ENCODE peak calls at places on chromosomes 13 and 19, in ten cellular contexts. S is transverse colon; T is CD8-positive, alpha-beta memory T cell; V is ascending aorta; L is psoas muscle; A is IMR-90; I is SJSA1; G is MM.1S; F is Peyer's patch; W is CD8-positive, alpha-beta T cell. M is an unnamed sample. For H3K9me3 and H3K4me1, the result is how much of the 10 kb centered on the place peaks cover.

GRCh38 chr13:61029064-61029463 is 386.6 kb downstream of the PCDH20 start:
- DNase-seq in S (no peak), T (no peak), V (no peak), L (no peak), A (no peak), I (no peak), G (no peak), F (no peak), W (no peak), M (peak)

GRCh38 chr13:51363625-51364024 is 24.1 kb downstream of the SERPINE3 start:
- DNase-seq in S (no peak), T (no peak), V (no peak), L (no peak), A (no peak), I (no peak), G (no peak), F (no peak), W (no peak), M (no peak)

GRCh38 chr13:73717632-73718031 is 416.6 kb downstream of the KLF12 start:
- DNase-seq in S (no peak), T (no peak), V (no peak), L (no peak), A (peak), I (no peak), G (no peak), F (no peak), W (no peak), M (no peak)

GRCh38 chr13:20475927-20476691 is 49.5 kb downstream of the CRYL1 start:
- DNase-seq in S (peak), T (peak), V (no peak), L (no peak), A (no peak), I (no peak), G (peak), F (no peak), W (peak), M (no peak)

GRCh38 chr19:13044160-13044853 is 49.0 kb downstream of the NFIX start:
- DNase-seq in S (no peak), T (peak), V (peak), L (no peak), A (peak), I (no peak), G (no peak), F (no peak), W (peak), M (no peak)

GRCh38 chr19:38386968-38387549 is 775 bp downstream of the GGN start:
- DNase-seq in S (no peak), T (no peak), V (no peak), L (peak), A (no peak), I (no peak), G (no peak), F (peak), W (no peak), M (no peak)

GRCh38 chr13:110949628-110950027 is 34.8 kb upstream of the ANKRD10 start:
- DNase-seq in S (no peak), T (no peak), V (no peak), L (no peak), A (no peak), I (no peak), G (no peak), F (no peak), W (no peak), M (peak)

GRCh38 chr13:38755792-38756191 is 68.9 kb downstream of the FREM2 start:
- DNase-seq in S (no peak), T (no peak), V (no peak), L (no peak), A (no peak), I (no peak), G (no peak), F (no peak), W (no peak), M (no peak)

GRCh38 chr19:32652893-32653625 is 21.9 kb downstream of the ANKRD27 start:
- DNase-seq in S (peak), T (no peak), V (no peak), L (peak), A (peak), I (no peak), G (no peak), F (peak), W (no peak), M (no peak)

GRCh38 chr19:18419699-18420460 is 682 bp downstream of the SSBP4 start:
- DNase-seq in S (peak), T (peak), V (no peak), L (peak), A (no peak), I (no peak), G (no peak), F (peak), W (peak), M (peak)

GRCh38 chr13:38369058-38369457 is 19.4 kb downstream of the UFM1 start:
- DNase-seq in S (no peak), T (no peak), V (no peak), L (no peak), A (no peak), I (no peak), G (no peak), F (no peak), W (no peak), M (no peak)

GRCh38 chr19:14048439-14049153 is 13.3 kb downstream of the PALM3 start:
- DNase-seq in S (peak), T (peak), V (no peak), L (peak), A (no peak), I (no peak), G (peak), F (peak), W (peak), M (peak)

GRCh38 chr13:76463314-76463713 is 422.9 kb downstream of the KCTD12 start:
- DNase-seq in S (no peak), T (no peak), V (no peak), L (no peak), A (no peak), I (no peak), G (no peak), F (no peak), W (no peak), M (no peak)

GRCh38 chr19:27867981-27868380 is 1345.0 kb downstream of the UQCRFS1 start:
- DNase-seq in S (no peak), T (no peak), V (no peak), L (no peak), A (no peak), I (no peak), G (no peak), F (no peak), W (no peak), M (no peak)

GRCh38 chr13:111789420-111789819 is 277.5 kb upstream of the SOX1 start:
- DNase-seq in S (no peak), T (no peak), V (no peak), L (no peak), A (no peak), I (no peak), G (no peak), F (peak), W (no peak), M (no peak)

GRCh38 chr13:98658131-98658530 is 81.2 kb upstream of the STK24 start:
- DNase-seq in S (peak), T (no peak), V (no peak), L (no peak), A (no peak), I (no peak), G (no peak), F (no peak), W (no peak), M (no peak)

GRCh38 chr19:6699935-6700334 is 20.5 kb downstream of the C3 start:
- DNase-seq in S (no peak), T (no peak), V (no peak), L (no peak), A (no peak), I (no peak), G (no peak), F (no peak), W (no peak), M (no peak)

GRCh38 chr19:47032171-47032811 is 12.7 kb downstream of the NPAS1 start:
- DNase-seq in S (peak), T (peak), V (no peak), L (no peak), A (no peak), I (no peak), G (peak), F (peak), W (peak), M (no peak)

GRCh38 chr19:18685597-18686164 is 2.2 kb downstream of the CRTC1 start:
- DNase-seq in S (no peak), T (no peak), V (no peak), L (no peak), A (peak), I (no peak), G (no peak), F (no peak), W (no peak), M (no peak)

GRCh38 chr19:51783373-51783772 is 11.6 kb upstream of the FPR3 start:
- DNase-seq in S (no peak), T (no peak), V (no peak), L (no peak), A (no peak), I (no peak), G (no peak), F (no peak), W (no peak), M (peak)

GRCh38 chr13:42101821-42102580 is 53.6 kb downstream of the DGKH start:
- DNase-seq in S (no peak), T (no peak), V (no peak), L (no peak), A (no peak), I (no peak), G (peak), F (no peak), W (no peak), M (no peak)

GRCh38 chr19:39818626-39819097 is 15.3 kb downstream of the DYRK1B start:
- DNase-seq in S (no peak), T (no peak), V (no peak), L (no peak), A (no peak), I (no peak), G (no peak), F (no peak), W (no peak), M (no peak)

GRCh38 chr13:109095126-109095525 is 465.7 kb downstream of the MYO16 start:
- DNase-seq in S (no peak), T (no peak), V (no peak), L (no peak), A (no peak), I (no peak), G (no peak), F (no peak), W (no peak), M (no peak)

GRCh38 chr19:35977446-35978222 is 17.4 kb upstream of the SDHAF1 start:
- DNase-seq in S (no peak), T (no peak), V (no peak), L (no peak), A (no peak), I (no peak), G (no peak), F (no peak), W (no peak), M (peak)

GRCh38 chr19:6238643-6239281 is 41.0 kb downstream of the MLLT1 start:
- DNase-seq in S (no peak), T (no peak), V (no peak), L (peak), A (peak), I (no peak), G (no peak), F (peak), W (no peak), M (no peak)

GRCh38 chr13:51111174-51111573 is at the start of gene C13orf42:
- DNase-seq in S (no peak), T (no peak), V (no peak), L (no peak), A (no peak), I (no peak), G (no peak), F (no peak), W (no peak), M (no peak)

DNA sequence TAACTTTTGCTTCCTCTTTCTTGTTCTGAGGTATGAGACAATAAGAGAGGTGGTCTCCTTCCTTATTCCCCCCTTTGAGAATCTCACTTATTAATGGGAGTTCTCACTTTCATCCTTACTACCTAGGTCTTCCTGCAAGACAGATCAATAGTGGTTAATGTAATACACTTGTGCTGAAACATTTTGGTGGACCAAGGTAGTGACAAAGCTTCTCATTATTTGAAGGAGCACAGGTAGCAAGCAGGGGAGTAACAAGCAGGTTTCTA is 17.9 kb downstream of the ZNF700 start:
- DNase-seq in S (no peak), T (no peak), V (no peak), L (no peak), A (no peak), I (no peak), G (no peak), F (no peak), W (no peak), M (no peak)
- H3K9me3 ChIP-seq in S (half or more), T (half or more), V (half or more), L (half or more), A (half or more), I (under half), G (under half), F (half or more), W (under half), M (half or more)

DNA sequence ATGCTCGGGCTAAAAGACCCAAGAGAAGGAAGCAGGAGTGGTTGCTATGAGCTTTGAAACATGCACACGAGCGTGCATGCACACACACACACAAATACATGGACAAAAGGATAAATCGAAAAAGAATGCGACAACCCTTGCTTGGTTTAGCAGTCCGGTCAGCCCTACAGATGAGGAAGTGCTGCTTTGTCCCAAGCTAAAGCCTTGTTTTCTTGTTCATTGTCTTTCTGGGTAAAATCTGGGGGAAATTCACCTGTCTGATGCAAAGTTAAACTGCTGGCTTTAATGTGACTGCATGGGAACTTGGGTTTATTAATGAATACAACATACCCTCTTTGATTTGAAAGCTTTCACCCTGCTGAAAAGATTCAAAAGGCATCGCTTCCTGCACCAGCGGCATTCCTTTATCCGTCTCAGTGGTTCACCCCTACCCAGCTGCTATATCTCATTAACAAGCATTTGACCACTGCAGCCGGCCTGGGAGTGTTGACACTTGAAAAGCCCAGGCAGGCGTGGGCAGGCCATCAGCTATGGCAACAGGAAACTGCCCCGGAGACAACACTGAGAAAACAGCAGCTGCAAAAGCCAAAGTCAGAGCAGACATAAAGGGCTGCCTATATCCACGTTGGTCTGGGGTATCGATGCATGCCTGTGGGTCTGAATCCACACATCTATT is 301.7 kb downstream of the NDFIP2 start:
- DNase-seq in S (no peak), T (no peak), V (no peak), L (peak), A (peak), I (no peak), G (no peak), F (peak), W (no peak), M (no peak)
- H3K4me3 ChIP-seq in S (no peak), T (no peak), V (no peak), L (no peak), A (no peak), I (no peak), G (no peak), F (no peak), W (no peak), M (no peak)

GRCh38 chr19:4452230-4452990 is 5.2 kb downstream of the UBXN6 start:
- DNase-seq in S (no peak), T (no peak), V (no peak), L (no peak), A (no peak), I (no peak), G (no peak), F (no peak), W (no peak), M (no peak)
- H3K4me1 ChIP-seq in S (under half), T (under half), V (under half), L (under half), A (under half), I (under half), G (under half), F (under half), W (under half), M (under half)

GRCh38 chr19:52943884-52944643 is 18.6 kb downstream of the ZNF816 start:
- DNase-seq in S (no peak), T (no peak), V (no peak), L (no peak), A (no peak), I (no peak), G (no peak), F (no peak), W (no peak), M (no peak)

GRCh38 chr19:52945652-52946321 is 16.9 kb downstream of the ZNF816 start:
- DNase-seq in S (no peak), T (no peak), V (no peak), L (no peak), A (no peak), I (no peak), G (no peak), F (no peak), W (no peak), M (no peak)

GRCh38 chr19:52949422-52949821 is 13.3 kb downstream of the ZNF816 start:
- DNase-seq in S (no peak), T (no peak), V (no peak), L (no peak), A (no peak), I (no peak), G (no peak), F (no peak), W (no peak), M (no peak)

GRCh38 chr19:52946322-52947310 is 16.1 kb downstream of the ZNF816 start:
- DNase-seq in S (peak), T (no peak), V (no peak), L (peak), A (peak), I (no peak), G (no peak), F (no peak), W (no peak), M (no peak)

DNA sequence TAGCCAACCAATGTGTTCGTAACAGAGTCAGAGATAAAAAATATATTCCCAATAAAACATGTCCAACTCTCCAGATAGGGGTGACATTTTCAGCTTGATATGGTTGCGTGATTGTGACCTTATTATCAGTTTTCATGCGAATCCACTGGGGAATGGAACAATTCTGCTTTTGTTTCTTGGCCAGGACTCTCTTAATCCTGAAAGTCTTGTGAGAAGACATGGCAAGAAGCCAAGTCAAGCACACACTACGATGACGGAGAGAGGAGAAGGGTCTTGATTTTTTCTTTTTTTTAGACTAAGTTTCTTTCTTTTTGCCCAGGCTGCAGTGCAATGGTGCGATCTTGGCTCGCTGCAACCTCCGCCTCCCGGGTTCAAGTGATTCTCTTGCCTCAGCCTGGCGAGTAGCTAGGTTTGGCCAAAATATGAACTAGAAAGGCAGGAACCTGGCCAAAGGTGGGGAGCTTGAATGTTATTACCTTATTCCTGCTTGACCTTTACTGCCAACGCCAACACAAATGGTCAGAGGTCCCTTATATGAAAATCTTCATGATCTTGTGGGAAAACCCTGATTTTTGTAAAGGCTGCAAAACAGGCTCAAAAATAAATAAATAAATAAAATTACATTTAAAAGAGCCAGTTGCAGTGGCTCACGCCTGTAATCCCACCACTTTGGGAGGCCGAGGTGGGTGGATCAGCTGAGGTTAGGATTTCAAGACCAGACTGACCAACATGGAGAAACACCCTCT is 14.5 kb downstream of the ZNF816 start:
- DNase-seq in S (no peak), T (no peak), V (no peak), L (no peak), A (no peak), I (no peak), G (no peak), F (no peak), W (no peak), M (no peak)
- H3K9me3 ChIP-seq in S (half or more), T (under half), V (half or more), L (half or more), A (under half), I (under half), G (under half), F (half or more), W (half or more), M (under half)